ENCODE peak calls at places on chromosome 6, in eight cellular contexts. One of them, this sample, is unnamed.

GRCh38 chr6:155050311-155050710 is 55.2 kb downstream of the TIAM2 start:
- DNase-seq in uterus: no peak
- DNase-seq in endothelial cell: no peak
- DNase-seq in GM12865: peak; percentile 74
- DNase-seq in WERI-Rb-1: no peak
- DNase-seq in heart left ventricle: no peak
- DNase-seq in left ventricle myocardium inferior: no peak
- DNase-seq in Calu3: no peak
- DNase-seq in this sample: no peak

GRCh38 chr6:76831299-76831698 is 632.0 kb downstream of the HTR1B start:
- DNase-seq in endothelial cell: no peak
- DNase-seq in left ventricle myocardium inferior: no peak
- DNase-seq in GM12865: no peak
- DNase-seq in uterus: no peak
- DNase-seq in Calu3: no peak
- DNase-seq in heart left ventricle: no peak
- DNase-seq in WERI-Rb-1: no peak
- DNase-seq in this sample: no peak

GRCh38 chr6:16238057-16238657 is at the start of gene GMPR:
- DNase-seq in endothelial cell: peak; percentile 43
- DNase-seq in left ventricle myocardium inferior: peak; percentile 86
- DNase-seq in GM12865: peak; percentile 65
- DNase-seq in WERI-Rb-1: peak; percentile 55
- DNase-seq in Calu3: peak; percentile 44
- DNase-seq in heart left ventricle: peak; percentile 91
- DNase-seq in uterus: peak; percentile 74
- DNase-seq in this sample: peak; percentile 86

GRCh38 chr6:31770860-31771259 is 6.3 kb downstream of the VWA7 start:
- DNase-seq in uterus: no peak
- DNase-seq in WERI-Rb-1: no peak
- DNase-seq in left ventricle myocardium inferior: no peak
- DNase-seq in endothelial cell: no peak
- DNase-seq in heart left ventricle: no peak
- DNase-seq in GM12865: no peak
- DNase-seq in Calu3: no peak
- DNase-seq in this sample: no peak

GRCh38 chr6:151014404-151015150 is 149.1 kb downstream of the MTHFD1L start:
- DNase-seq in Calu3: peak; percentile 73
- DNase-seq in endothelial cell: peak; percentile 60
- DNase-seq in WERI-Rb-1: peak; percentile 75
- DNase-seq in uterus: peak; percentile 74
- DNase-seq in left ventricle myocardium inferior: peak; percentile 62
- DNase-seq in GM12865: peak; percentile 77
- DNase-seq in heart left ventricle: peak; percentile 72
- DNase-seq in this sample: peak; percentile 70

GRCh38 chr6:139422105-139423036 is 47.9 kb upstream of the CITED2 start:
- DNase-seq in uterus: no peak
- DNase-seq in left ventricle myocardium inferior: no peak
- DNase-seq in Calu3: no peak
- DNase-seq in GM12865: no peak
- DNase-seq in WERI-Rb-1: no peak
- DNase-seq in heart left ventricle: no peak
- DNase-seq in endothelial cell: no peak
- DNase-seq in this sample: peak; percentile 26

GRCh38 chr6:167678102-167679101 is 148.3 kb upstream of the AFDN start:
- DNase-seq in left ventricle myocardium inferior: peak; percentile 62
- DNase-seq in uterus: peak; percentile 50
- DNase-seq in endothelial cell: peak; percentile 73
- DNase-seq in heart left ventricle: no peak
- DNase-seq in GM12865: no peak
- DNase-seq in WERI-Rb-1: peak; percentile 75
- DNase-seq in Calu3: no peak
- DNase-seq in this sample: peak; percentile 67

GRCh38 chr6:41531591-41532582 is 14.3 kb upstream of the FOXP4 start:
- DNase-seq in endothelial cell: no peak
- DNase-seq in heart left ventricle: no peak
- DNase-seq in uterus: peak; percentile 36
- DNase-seq in WERI-Rb-1: peak; percentile 72
- DNase-seq in GM12865: peak; percentile 93
- DNase-seq in Calu3: no peak
- DNase-seq in left ventricle myocardium inferior: no peak
- DNase-seq in this sample: no peak

GRCh38 chr6:158474961-158475343 is 84.9 kb upstream of the TMEM181 start:
- DNase-seq in left ventricle myocardium inferior: no peak
- DNase-seq in endothelial cell: no peak
- DNase-seq in heart left ventricle: no peak
- DNase-seq in WERI-Rb-1: peak; percentile 26
- DNase-seq in uterus: no peak
- DNase-seq in GM12865: no peak
- DNase-seq in Calu3: peak; percentile 32
- DNase-seq in this sample: peak; percentile 25

DNA sequence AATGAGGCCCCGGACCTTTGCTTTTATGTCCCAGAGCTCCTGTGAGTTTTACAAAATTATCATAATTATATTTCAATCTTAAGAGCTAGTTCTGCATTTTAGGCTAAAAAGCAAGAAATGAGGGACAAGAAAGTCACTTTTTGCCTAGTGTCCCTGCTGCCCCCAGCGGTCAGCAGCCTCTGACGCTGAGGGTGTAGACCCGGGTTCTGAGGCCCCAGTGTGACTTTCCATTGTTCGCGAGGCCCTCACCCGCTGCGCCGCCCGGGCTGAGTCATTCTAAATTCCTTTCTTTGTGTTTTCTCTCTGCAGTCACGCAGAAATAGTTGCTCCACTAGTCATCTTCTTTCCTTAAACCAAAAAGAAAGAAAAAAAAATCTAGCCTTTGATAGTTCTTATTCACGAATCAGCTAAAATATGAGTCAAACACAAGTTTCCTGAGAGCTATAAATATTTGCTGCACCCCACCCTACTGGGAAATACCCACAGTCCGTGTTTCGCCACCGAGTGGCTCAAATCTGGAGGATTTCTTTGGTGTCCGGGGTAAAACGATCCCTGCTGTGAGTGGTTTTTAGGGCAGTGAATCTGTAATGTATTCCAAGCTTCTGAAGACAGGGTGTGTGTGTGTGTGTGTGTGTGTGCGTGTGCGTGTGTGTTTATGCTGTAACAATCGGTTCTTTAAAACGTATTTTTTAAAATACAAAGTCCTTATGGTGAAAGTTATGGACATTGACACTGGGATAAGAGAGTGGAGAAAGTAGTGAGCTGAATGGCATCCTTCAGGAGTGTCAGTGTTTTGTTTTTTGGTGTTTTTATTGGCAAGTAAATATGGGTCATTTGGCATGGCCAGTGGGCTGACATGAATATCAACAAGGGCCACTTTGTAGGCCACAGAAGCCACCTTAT is 59.7 kb upstream of the EEF1A1 start:
- DNase-seq in left ventricle myocardium inferior: peak; percentile 78
- DNase-seq in WERI-Rb-1: no peak
- DNase-seq in uterus: peak; percentile 84
- DNase-seq in GM12865: peak; percentile 85
- DNase-seq in heart left ventricle: peak; percentile 83
- DNase-seq in Calu3: peak; percentile 94
- DNase-seq in endothelial cell: peak; percentile 80
- DNase-seq in this sample: peak; percentile 70
- TF ChIP-seq CTCF in left ventricle myocardium inferior: peak; percentile 58
- TF ChIP-seq CTCF in WERI-Rb-1: no peak
- TF ChIP-seq CTCF in uterus: peak; percentile 39
- TF ChIP-seq CTCF in GM12865: peak; percentile 46
- TF ChIP-seq CTCF in heart left ventricle: peak; percentile 44
- TF ChIP-seq CTCF in Calu3: peak; percentile 16
- TF ChIP-seq CTCF in endothelial cell: peak; percentile 14
- TF ChIP-seq CTCF in this sample: no peak

GRCh38 chr6:26172496-26172958 is 85.3 kb downstream of the HFE start:
- DNase-seq in GM12865: peak; percentile 69
- DNase-seq in uterus: no peak
- DNase-seq in Calu3: no peak
- DNase-seq in heart left ventricle: no peak
- DNase-seq in WERI-Rb-1: no peak
- DNase-seq in endothelial cell: no peak
- DNase-seq in left ventricle myocardium inferior: no peak
- DNase-seq in this sample: peak; percentile 51
- TF ChIP-seq CTCF in GM12865: no peak
- TF ChIP-seq CTCF in uterus: no peak
- TF ChIP-seq CTCF in Calu3: no peak
- TF ChIP-seq CTCF in heart left ventricle: no peak
- TF ChIP-seq CTCF in WERI-Rb-1: no peak
- TF ChIP-seq CTCF in endothelial cell: no peak
- TF ChIP-seq CTCF in left ventricle myocardium inferior: no peak
- TF ChIP-seq CTCF in this sample: no peak

GRCh38 chr6:110554441-110554840 is 78.0 kb upstream of the SLC22A16 start:
- DNase-seq in Calu3: no peak
- DNase-seq in endothelial cell: no peak
- DNase-seq in WERI-Rb-1: no peak
- DNase-seq in left ventricle myocardium inferior: no peak
- DNase-seq in GM12865: no peak
- DNase-seq in uterus: no peak
- DNase-seq in heart left ventricle: no peak
- DNase-seq in this sample: no peak
- TF ChIP-seq CTCF in Calu3: no peak
- TF ChIP-seq CTCF in endothelial cell: no peak
- TF ChIP-seq CTCF in WERI-Rb-1: no peak
- TF ChIP-seq CTCF in left ventricle myocardium inferior: no peak
- TF ChIP-seq CTCF in GM12865: no peak
- TF ChIP-seq CTCF in uterus: no peak
- TF ChIP-seq CTCF in heart left ventricle: no peak
- TF ChIP-seq CTCF in this sample: no peak

GRCh38 chr6:145633981-145634627 is 101.2 kb downstream of the EPM2A start:
- DNase-seq in left ventricle myocardium inferior: peak; percentile 77
- DNase-seq in uterus: peak; percentile 75
- DNase-seq in Calu3: peak; percentile 79
- DNase-seq in heart left ventricle: peak; percentile 87
- DNase-seq in WERI-Rb-1: peak; percentile 81
- DNase-seq in endothelial cell: peak; percentile 91
- DNase-seq in GM12865: peak; percentile 86
- DNase-seq in this sample: peak; percentile 91
- TF ChIP-seq CTCF in left ventricle myocardium inferior: peak; percentile 90
- TF ChIP-seq CTCF in uterus: peak; percentile 73
- TF ChIP-seq CTCF in Calu3: peak; percentile 81
- TF ChIP-seq CTCF in heart left ventricle: peak; percentile 87
- TF ChIP-seq CTCF in WERI-Rb-1: peak; percentile 83
- TF ChIP-seq CTCF in endothelial cell: peak; percentile 84
- TF ChIP-seq CTCF in GM12865: peak; percentile 83
- TF ChIP-seq CTCF in this sample: peak; percentile 77

DNA sequence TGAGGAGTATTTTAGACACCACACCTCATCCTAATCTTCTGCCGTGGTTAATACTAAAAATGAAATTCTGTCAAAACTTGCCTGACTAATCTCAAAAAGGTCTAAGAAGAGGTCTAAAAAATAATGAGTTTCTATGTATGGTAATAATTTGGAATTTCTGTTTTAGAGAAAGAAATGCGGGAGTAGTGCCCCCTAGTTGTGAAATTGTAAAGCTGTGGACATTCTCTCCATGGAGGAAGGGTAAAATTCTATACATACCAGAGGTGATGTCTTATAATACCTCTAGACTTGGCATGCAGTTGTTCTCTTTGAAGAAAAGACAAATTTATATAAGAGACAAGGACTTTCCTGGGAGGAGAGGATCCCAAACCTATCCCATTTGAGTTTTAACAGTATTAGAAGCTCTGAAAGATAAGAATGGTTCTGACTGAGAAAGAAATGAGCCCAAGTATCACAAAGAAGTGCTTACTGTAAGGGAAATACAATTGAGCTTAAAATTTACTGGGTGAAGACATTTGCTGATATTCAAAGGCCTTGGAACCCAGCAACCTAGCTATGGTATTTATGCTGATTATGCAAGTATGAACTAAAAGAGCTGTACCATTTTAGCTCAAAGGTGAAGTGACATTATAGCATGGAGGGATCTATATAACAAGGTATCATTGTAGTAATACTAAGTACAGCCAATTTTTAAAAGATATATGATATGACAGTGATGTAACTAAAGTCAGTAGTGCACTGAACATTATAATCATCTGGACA is 5.1 kb upstream of the EPHA7 start:
- DNase-seq in left ventricle myocardium inferior: no peak
- DNase-seq in uterus: no peak
- DNase-seq in endothelial cell: peak; percentile 6
- DNase-seq in GM12865: no peak
- DNase-seq in heart left ventricle: no peak
- DNase-seq in WERI-Rb-1: no peak
- DNase-seq in Calu3: no peak
- DNase-seq in this sample: no peak
- TF ChIP-seq CTCF in left ventricle myocardium inferior: peak; percentile 69
- TF ChIP-seq CTCF in uterus: peak; percentile 13
- TF ChIP-seq CTCF in endothelial cell: no peak
- TF ChIP-seq CTCF in GM12865: peak; percentile 37
- TF ChIP-seq CTCF in heart left ventricle: peak; percentile 55
- TF ChIP-seq CTCF in WERI-Rb-1: peak; percentile 10
- TF ChIP-seq CTCF in Calu3: no peak
- TF ChIP-seq CTCF in this sample: peak; percentile 52

DNA sequence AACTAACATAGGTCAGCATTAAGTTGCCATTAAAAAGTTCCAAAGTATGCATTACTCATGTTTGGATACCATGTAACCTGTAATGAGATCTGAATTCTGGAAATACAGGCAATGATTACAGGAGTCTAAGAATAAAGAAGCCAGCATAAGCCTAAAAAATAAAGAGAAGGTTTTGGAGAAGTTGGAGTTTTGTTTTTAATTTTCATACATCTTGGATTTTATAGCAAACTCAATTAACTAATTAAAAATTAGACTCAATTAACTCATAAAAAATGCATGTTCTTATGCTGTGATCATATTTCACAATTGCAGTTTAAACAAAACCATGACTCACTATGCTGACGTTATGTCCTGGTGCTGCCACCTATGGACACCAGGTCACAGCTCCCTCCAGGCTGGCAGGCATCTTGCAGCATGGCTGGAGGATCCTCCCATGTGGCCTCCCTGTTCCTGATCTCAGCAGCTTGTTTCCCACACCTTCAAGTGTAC is 648.8 kb upstream of the AGPAT4 start:
- DNase-seq in GM12865: peak; percentile 40
- DNase-seq in left ventricle myocardium inferior: peak; percentile 20
- DNase-seq in endothelial cell: peak; percentile 59
- DNase-seq in WERI-Rb-1: peak; percentile 79
- DNase-seq in uterus: no peak
- DNase-seq in Calu3: peak; percentile 79
- DNase-seq in heart left ventricle: no peak
- DNase-seq in this sample: peak; percentile 68
- TF ChIP-seq CTCF in GM12865: peak; percentile 14
- TF ChIP-seq CTCF in left ventricle myocardium inferior: peak; percentile 57
- TF ChIP-seq CTCF in endothelial cell: peak; percentile 20
- TF ChIP-seq CTCF in WERI-Rb-1: peak; percentile 77
- TF ChIP-seq CTCF in uterus: no peak
- TF ChIP-seq CTCF in Calu3: peak; percentile 36
- TF ChIP-seq CTCF in heart left ventricle: peak; percentile 39
- TF ChIP-seq CTCF in this sample: peak; percentile 47